ENCODE peak calls at places on chromosomes 4 and X, in six cellular contexts. K is sigmoid colon, C is spleen, H is keratinocyte, R is brain microvascular endothelial cell, Y is adrenal gland. I is an unnamed sample.

GRCh38 chr4:150572704-150573504 is 9.0 kb upstream of the MAB21L2 start:
- DNase-seq in K (no peak), C (no peak), H (no peak), R (no peak), Y (no peak), I (no peak)

GRCh38 chrX:21806691-21807090 is 32.7 kb upstream of the MBTPS2 start:
- DNase-seq in K (no peak), C (no peak), H (no peak), R (no peak), Y (no peak), I (no peak)

GRCh38 chr4:85995361-85995760 is 364.5 kb downstream of the MAPK10 start:
- DNase-seq in K (no peak), C (no peak), H (no peak), R (no peak), Y (no peak), I (no peak)

GRCh38 chr4:113103556-113103955 is 54.1 kb downstream of the ANK2 start:
- DNase-seq in K (no peak), C (no peak), H (no peak), R (no peak), Y (no peak), I (no peak)

GRCh38 chr4:5708829-5709680 is 696 bp upstream of the EVC2 start:
- DNase-seq in K (peak; percentile 82), C (no peak), H (no peak), R (no peak), Y (no peak), I (no peak)

GRCh38 chr4:160142579-160142978 is 1039.7 kb downstream of the RAPGEF2 start:
- DNase-seq in K (no peak), C (no peak), H (no peak), R (no peak), Y (no peak), I (no peak)

GRCh38 chrX:152641996-152642395 is 4.3 kb downstream of the GABRQ start:
- DNase-seq in K (no peak), C (no peak), H (no peak), R (no peak), Y (no peak), I (no peak)

GRCh38 chr4:2507855-2508254 is 28.6 kb upstream of the FAM193A start:
- DNase-seq in K (no peak), C (no peak), H (no peak), R (no peak), Y (no peak), I (no peak)

GRCh38 chrX:31870267-31870666 is 798.4 kb upstream of the FTHL17 start:
- DNase-seq in K (no peak), C (no peak), H (no peak), R (no peak), Y (no peak), I (no peak)

GRCh38 chrX:123422875-123423274 is 238.8 kb downstream of the GRIA3 start:
- DNase-seq in K (no peak), C (no peak), H (no peak), R (peak; percentile 19), Y (peak; percentile 39), I (no peak)

GRCh38 chrX:41086627-41086932 is 1.3 kb downstream of the USP9X start:
- DNase-seq in K (no peak), C (no peak), H (no peak), R (no peak), Y (peak; percentile 75), I (no peak)

GRCh38 chrX:54413753-54414152 is 26.5 kb upstream of the TSR2 start:
- DNase-seq in K (no peak), C (no peak), H (no peak), R (no peak), Y (peak; percentile 21), I (no peak)

GRCh38 chr4:6916587-6917444 is 7.2 kb downstream of the TBC1D14 start:
- DNase-seq in K (peak; percentile 77), C (peak; percentile 92), H (peak; percentile 26), R (no peak), Y (peak; percentile 68), I (no peak)

GRCh38 chr4:105989411-105990242 is 94.4 kb downstream of the NPNT start:
- DNase-seq in K (no peak), C (no peak), H (no peak), R (no peak), Y (no peak), I (no peak)

GRCh38 chr4:54547299-54548097 is 110.3 kb upstream of the KIT start:
- DNase-seq in K (no peak), C (no peak), H (no peak), R (no peak), Y (no peak), I (no peak)

GRCh38 chrX:134727363-134727762 is 69.1 kb upstream of the PLAC1 start:
- DNase-seq in K (no peak), C (no peak), H (no peak), R (peak; percentile 16), Y (no peak), I (no peak)
- TF ChIP-seq CTCF in K (no peak), C (no peak), H (no peak), R (peak; percentile 27), Y (no peak), I (no peak)

DNA sequence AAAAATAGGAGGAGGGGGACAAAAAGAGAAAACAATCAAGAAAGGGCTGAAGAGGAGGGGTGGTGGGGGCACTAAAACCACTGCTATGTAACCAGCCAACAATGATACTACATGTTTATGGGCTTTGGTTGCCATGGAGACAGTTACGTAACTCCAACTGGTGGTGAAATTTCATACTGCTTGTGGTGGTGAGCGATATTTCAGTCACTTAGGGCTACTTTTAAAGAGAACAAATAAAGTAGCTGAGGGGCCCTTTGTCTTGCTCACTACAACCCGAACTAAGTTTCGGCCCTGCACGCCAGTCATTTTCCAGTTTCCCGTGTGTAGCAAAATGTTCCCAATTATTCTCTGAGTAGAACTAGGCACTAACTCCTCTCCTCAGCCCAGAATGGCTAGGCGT is 275.2 kb upstream of the EDA2R start:
- DNase-seq in K (no peak), C (no peak), H (no peak), R (no peak), Y (no peak), I (no peak)
- H3K4me3 ChIP-seq in K (no peak overlapping the region), C (no peak overlapping the region), H (no peak overlapping the region), R (no peak overlapping the region), Y (no peak overlapping the region), I (no peak overlapping the region)

DNA sequence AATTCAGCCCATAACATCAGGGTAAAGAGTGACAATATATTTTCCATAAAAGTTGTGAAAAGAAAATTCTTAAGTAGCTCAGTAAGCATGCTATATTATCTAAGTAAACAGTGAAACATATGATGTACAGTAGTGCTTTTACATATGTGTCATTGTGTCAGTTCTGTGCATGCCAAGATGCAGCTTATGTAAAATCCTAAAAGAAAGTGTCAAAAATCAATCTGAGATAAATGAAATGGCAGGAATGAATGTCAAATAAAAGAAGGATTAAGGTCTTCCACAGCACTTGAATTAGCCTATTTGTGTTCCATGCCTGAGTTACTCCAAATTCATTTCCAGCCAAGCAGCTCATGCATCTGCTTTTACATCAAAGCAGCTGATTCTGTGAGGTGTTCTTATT is 452.7 kb upstream of the HS3ST1 start:
- DNase-seq in K (no peak), C (no peak), H (no peak), R (no peak), Y (no peak), I (no peak)
- TF ChIP-seq CTCF in K (no peak), C (no peak), H (no peak), R (no peak), Y (no peak), I (no peak)

DNA sequence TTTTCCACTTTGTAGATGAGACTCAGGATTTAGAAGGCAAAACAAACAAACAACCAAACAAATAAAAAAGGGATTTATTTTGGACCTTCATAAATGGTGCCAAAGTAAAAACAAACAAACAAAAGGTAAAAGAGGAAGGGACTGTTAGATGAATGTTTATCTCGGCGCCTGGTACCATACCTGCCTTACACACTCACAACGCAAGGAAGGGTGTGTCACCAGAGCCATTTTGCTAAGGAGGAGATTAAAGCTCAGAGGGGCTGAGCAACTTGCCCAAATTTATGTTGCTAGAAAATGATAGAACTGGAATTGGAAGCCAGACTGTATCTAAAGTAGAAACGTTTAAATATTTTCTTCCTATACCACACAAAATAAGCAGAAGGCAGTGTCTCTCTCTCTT is 29.5 kb upstream of the BOD1L1 start:
- DNase-seq in K (no peak), C (no peak), H (no peak), R (no peak), Y (no peak), I (no peak)
- H3K4me3 ChIP-seq in K (peak overlapping the region; percentile 10), C (peak overlapping the region; percentile 13), H (no peak overlapping the region), R (peak overlapping the region; percentile 33), Y (no peak overlapping the region), I (no peak overlapping the region)

DNA sequence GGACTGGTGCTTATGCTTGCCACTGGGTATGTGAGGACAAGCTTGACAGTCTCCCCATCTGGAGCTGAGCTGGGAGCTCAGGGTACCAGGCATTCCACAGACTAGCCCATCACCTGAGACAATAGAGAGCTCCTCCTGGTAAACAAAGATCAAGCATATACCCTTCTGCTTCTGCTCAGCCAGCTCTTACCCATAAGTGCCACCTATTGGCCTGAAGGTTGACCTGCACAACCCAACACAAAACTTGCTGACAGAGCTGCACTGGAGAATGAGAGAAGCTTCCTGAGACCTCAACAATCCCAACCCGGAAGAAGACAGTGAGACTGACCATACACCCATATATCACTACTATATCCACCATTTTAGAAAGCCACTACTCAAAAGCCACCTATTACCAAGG is 1049.2 kb upstream of the INTU start:
- DNase-seq in K (no peak), C (no peak), H (no peak), R (no peak), Y (no peak), I (no peak)
- TF ChIP-seq CTCF in K (no peak), C (no peak), H (peak; percentile 51), R (peak; percentile 45), Y (no peak), I (peak; percentile 47)

I was measured in BJ.